ENCODE peak calls at places on chromosomes 2 and 18, in nine cellular contexts. One of them, this sample, is unnamed.

GRCh38 chr2:178108176-178108575 is 4.1 kb upstream of the RBM45 start:
- DNase-seq in iris pigment epithelial cell: no peak
- DNase-seq in CD4-positive, alpha-beta memory T cell: peak
- DNase-seq in fibroblast of gingiva: no peak
- DNase-seq in amniotic stem cell: no peak
- DNase-seq in T-helper 9 cell: no peak
- DNase-seq in H9: peak
- DNase-seq in substantia nigra: no peak
- DNase-seq in EL: no peak
- DNase-seq in this sample: no peak

GRCh38 chr18:67117804-67118203 is 398.7 kb downstream of the DSEL start:
- DNase-seq in iris pigment epithelial cell: peak
- DNase-seq in CD4-positive, alpha-beta memory T cell: no peak
- DNase-seq in fibroblast of gingiva: peak
- DNase-seq in amniotic stem cell: peak
- DNase-seq in T-helper 9 cell: no peak
- DNase-seq in H9: no peak
- DNase-seq in substantia nigra: no peak
- DNase-seq in EL: no peak
- DNase-seq in this sample: no peak

GRCh38 chr18:5444847-5445246 is 99.0 kb downstream of the EPB41L3 start:
- DNase-seq in iris pigment epithelial cell: no peak
- DNase-seq in CD4-positive, alpha-beta memory T cell: no peak
- DNase-seq in fibroblast of gingiva: no peak
- DNase-seq in amniotic stem cell: no peak
- DNase-seq in T-helper 9 cell: no peak
- DNase-seq in H9: no peak
- DNase-seq in substantia nigra: no peak
- DNase-seq in EL: no peak
- DNase-seq in this sample: no peak

GRCh38 chr2:222844323-222844722 is 16.5 kb upstream of the ACSL3 start:
- DNase-seq in iris pigment epithelial cell: peak
- DNase-seq in CD4-positive, alpha-beta memory T cell: no peak
- DNase-seq in fibroblast of gingiva: peak
- DNase-seq in amniotic stem cell: no peak
- DNase-seq in T-helper 9 cell: no peak
- DNase-seq in H9: no peak
- DNase-seq in substantia nigra: no peak
- DNase-seq in EL: peak
- DNase-seq in this sample: no peak

GRCh38 chr2:128664499-128664971 is 345.9 kb upstream of the HS6ST1 start:
- DNase-seq in iris pigment epithelial cell: no peak
- DNase-seq in CD4-positive, alpha-beta memory T cell: no peak
- DNase-seq in fibroblast of gingiva: no peak
- DNase-seq in amniotic stem cell: no peak
- DNase-seq in T-helper 9 cell: no peak
- DNase-seq in H9: peak
- DNase-seq in substantia nigra: no peak
- DNase-seq in EL: no peak
- DNase-seq in this sample: no peak

GRCh38 chr18:32258558-32259204 is 68.8 kb downstream of the MEP1B start:
- DNase-seq in iris pigment epithelial cell: no peak
- DNase-seq in CD4-positive, alpha-beta memory T cell: no peak
- DNase-seq in fibroblast of gingiva: no peak
- DNase-seq in amniotic stem cell: no peak
- DNase-seq in T-helper 9 cell: no peak
- DNase-seq in H9: no peak
- DNase-seq in substantia nigra: no peak
- DNase-seq in EL: no peak
- DNase-seq in this sample: no peak

GRCh38 chr18:23972416-23972815 is 42.1 kb upstream of the TTC39C start:
- DNase-seq in iris pigment epithelial cell: no peak
- DNase-seq in CD4-positive, alpha-beta memory T cell: peak
- DNase-seq in fibroblast of gingiva: no peak
- DNase-seq in amniotic stem cell: no peak
- DNase-seq in T-helper 9 cell: peak
- DNase-seq in H9: no peak
- DNase-seq in substantia nigra: no peak
- DNase-seq in EL: no peak
- DNase-seq in this sample: no peak

GRCh38 chr2:1990724-1991123 is 246.4 kb upstream of the PXDN start:
- DNase-seq in iris pigment epithelial cell: no peak
- DNase-seq in CD4-positive, alpha-beta memory T cell: no peak
- DNase-seq in fibroblast of gingiva: no peak
- DNase-seq in amniotic stem cell: no peak
- DNase-seq in T-helper 9 cell: no peak
- DNase-seq in H9: no peak
- DNase-seq in substantia nigra: peak
- DNase-seq in EL: peak
- DNase-seq in this sample: peak